ENCODE peak calls at places on chromosomes 4 and X, in ten cellular contexts. S, H, Q, L, M, E, G, X, P and D are unnamed samples.

GRCh38 chr4:51958199-51958968 is 61.8 kb downstream of the LRRC66 start:
- DNase-seq in Q (no peak), X (no peak), S (no peak), M (no peak), E (no peak), P (no peak), L (no peak), G (no peak), H (no peak), D (no peak)

GRCh38 chr4:8199594-8200301 is 658 bp downstream of the SH3TC1 start:
- DNase-seq in G (no peak), L (no peak), H (peak; percentile 59), X (no peak), M (peak; percentile 58), P (peak; percentile 23), Q (no peak), S (no peak), E (no peak), D (peak; percentile 27)

GRCh38 chrX:41273638-41274037 is 60.3 kb upstream of the DDX3X start:
- DNase-seq in E (no peak), L (no peak), M (peak; percentile 12), S (no peak), H (no peak), P (no peak), Q (no peak), X (peak; percentile 54), G (no peak), D (no peak)

GRCh38 chr4:152165146-152165545 is 370.7 kb downstream of the FBXW7 start:
- DNase-seq in S (no peak), Q (no peak), M (no peak), E (no peak), X (no peak), L (no peak), H (no peak), P (no peak), G (no peak), D (no peak)

GRCh38 chr4:118086334-118086733 is 52.0 kb downstream of the NDST3 start:
- DNase-seq in Q (no peak), S (no peak), L (no peak), X (peak; percentile 3), P (no peak), G (no peak), H (no peak), M (no peak), E (no peak), D (peak; percentile 13)

GRCh38 chr4:8373973-8374545 is 66.5 kb downstream of the ACOX3 start:
- DNase-seq in G (no peak), P (no peak), E (no peak), S (no peak), H (no peak), M (no peak), L (no peak), X (no peak), Q (no peak), D (no peak)

GRCh38 chrX:44432641-44433040 is 89.2 kb upstream of the EFHC2 start:
- DNase-seq in H (no peak), E (no peak), L (no peak), M (no peak), G (no peak), X (no peak), P (no peak), S (peak; percentile 38), Q (no peak), D (no peak)

GRCh38 chr4:57550143-57550542 is 440.0 kb upstream of the IGFBP7 start:
- DNase-seq in L (no peak), E (no peak), G (no peak), X (no peak), H (no peak), S (no peak), Q (no peak), M (no peak), P (no peak), D (no peak)

GRCh38 chrX:106331606-106332005 is 163.5 kb downstream of the PWWP3B start:
- DNase-seq in M (no peak), G (no peak), H (no peak), E (no peak), P (no peak), L (no peak), S (no peak), X (no peak), Q (no peak), D (no peak)

GRCh38 chr4:186792994-186793393 is 69.3 kb upstream of the FAT1 start:
- DNase-seq in P (no peak), E (no peak), H (no peak), Q (no peak), M (no peak), X (peak; percentile 57), G (no peak), S (peak; percentile 1), L (no peak), D (no peak)

GRCh38 chr4:40704073-40704472 is 45.7 kb upstream of the NSUN7 start:
- DNase-seq in L (no peak), E (no peak), X (no peak), P (no peak), S (no peak), G (no peak), M (no peak), Q (no peak), H (no peak), D (no peak)

GRCh38 chr4:17967078-17967477 is 54.5 kb downstream of the LCORL start:
- DNase-seq in S (no peak), E (no peak), L (no peak), P (no peak), M (no peak), H (no peak), G (no peak), X (no peak), Q (no peak), D (no peak)

GRCh38 chr4:147737623-147738022 is 5.7 kb downstream of the ARHGAP10 start:
- DNase-seq in M (no peak), Q (no peak), L (no peak), H (no peak), P (no peak), X (no peak), G (no peak), E (no peak), S (no peak), D (no peak)

GRCh38 chr4:124903995-124904722 is 191.6 kb upstream of the ANKRD50 start:
- DNase-seq in L (no peak), E (no peak), S (no peak), X (peak; percentile 28), H (peak; percentile 69), Q (no peak), G (peak; percentile 58), M (no peak), P (no peak), D (no peak)

GRCh38 chr4:122842984-122843531 is 16.4 kb downstream of the FGF2 start:
- DNase-seq in L (no peak), X (peak; percentile 31), M (no peak), S (no peak), P (no peak), G (no peak), H (no peak), E (no peak), Q (no peak), D (no peak)

GRCh38 chrX:13891367-13892146 is 74.7 kb upstream of the GPM6B start:
- DNase-seq in G (no peak), L (no peak), X (no peak), Q (no peak), H (peak; percentile 6), S (peak; percentile 93), P (no peak), M (no peak), E (no peak), D (no peak)

GRCh38 chr4:20422398-20422797 is 170.7 kb downstream of the SLIT2 start:
- DNase-seq in G (peak; percentile 62), L (peak; percentile 31), E (no peak), P (peak; percentile 10), S (peak; percentile 53), H (peak; percentile 55), Q (no peak), M (peak; percentile 22), X (peak; percentile 28), D (peak; percentile 38)

GRCh38 chrX:33183366-33183765 is 28.0 kb downstream of the DMD start:
- DNase-seq in G (peak; percentile 40), Q (no peak), S (peak; percentile 39), H (peak; percentile 63), X (no peak), P (no peak), M (no peak), L (peak; percentile 29), E (no peak), D (no peak)

GRCh38 chrX:40144576-40144975 is 46.8 kb upstream of the BCOR start:
- DNase-seq in H (no peak), Q (no peak), G (no peak), S (no peak), P (no peak), L (no peak), X (no peak), E (no peak), M (no peak), D (no peak)

GRCh38 chr4:86664959-86665358 is 70.8 kb downstream of the PTPN13 start:
- DNase-seq in E (no peak), P (no peak), L (no peak), X (peak; percentile 80), G (no peak), S (no peak), Q (no peak), M (no peak), H (no peak), D (no peak)

GRCh38 chrX:63350551-63350950 is 581 bp downstream of the SPIN4 start:
- DNase-seq in P (peak; percentile 11), H (peak; percentile 14), M (no peak), E (no peak), L (peak; percentile 18), S (peak; percentile 23), G (peak; percentile 39), Q (no peak), X (peak; percentile 8), D (peak; percentile 22)

GRCh38 chr4:30555778-30556177 is 164.4 kb upstream of the PCDH7 start:
- DNase-seq in E (no peak), S (no peak), G (no peak), P (no peak), M (no peak), X (no peak), L (no peak), H (no peak), Q (no peak), D (no peak)

GRCh38 chr4:87211249-87211952 is 9.0 kb downstream of the KLHL8 start:
- DNase-seq in Q (no peak), X (no peak), P (no peak), H (no peak), S (no peak), L (no peak), E (no peak), M (no peak), G (no peak), D (no peak)

GRCh38 chrX:9682456-9682855 is 83.2 kb downstream of the GPR143 start:
- DNase-seq in M (no peak), S (no peak), H (peak; percentile 13), Q (no peak), P (no peak), E (no peak), L (peak; percentile 23), X (peak; percentile 35), G (no peak), D (no peak)

GRCh38 chrX:104668550-104668949 is 102.6 kb downstream of the IL1RAPL2 start:
- DNase-seq in H (peak; percentile 7), M (no peak), L (no peak), S (peak; percentile 5), Q (no peak), X (no peak), G (no peak), E (no peak), P (no peak), D (no peak)